ENCODE peak calls at places on chromosomes 13 and 19, in six cellular contexts. G, A, B, T, R and J are unnamed samples.

GRCh38 chr13:97512732-97513131 is 78.8 kb downstream of the RAP2A start:
- DNase-seq in R (no peak), A (no peak), G (no peak), B (no peak), T (no peak), J (no peak)

GRCh38 chr19:5823579-5824281 is 15.8 kb downstream of the FUT6 start:
- DNase-seq in R (no peak), A (peak; percentile 54), B (peak; percentile 71), G (peak; percentile 66), T (peak; percentile 28), J (no peak)

GRCh38 chr19:10228925-10229324 is 2.2 kb downstream of the S1PR2 start:
- DNase-seq in G (peak; percentile 53), R (no peak), T (no peak), B (no peak), A (no peak), J (no peak)

GRCh38 chr13:21637296-21637695 is 33.3 kb upstream of the MICU2 start:
- DNase-seq in B (peak; percentile 82), G (peak; percentile 66), R (no peak), A (peak; percentile 86), T (peak; percentile 89), J (no peak)

GRCh38 chr13:100131863-100132574 is 43.1 kb downstream of the PCCA start:
- DNase-seq in G (peak; percentile 63), A (no peak), R (no peak), B (no peak), T (no peak), J (no peak)

GRCh38 chr19:18424890-18425514 is 5.8 kb downstream of the SSBP4 start:
- DNase-seq in B (no peak), T (no peak), G (no peak), A (no peak), R (no peak), J (no peak)

GRCh38 chr19:24086974-24087595 is at the start of gene ZNF254:
- DNase-seq in R (peak; percentile 95), B (peak; percentile 89), A (peak; percentile 89), G (peak; percentile 98), T (peak; percentile 97), J (peak; percentile 77)

GRCh38 chr19:21328402-21328801 is 808 bp downstream of the ZNF708 start:
- DNase-seq in T (no peak), B (no peak), G (no peak), R (no peak), A (no peak), J (no peak)

GRCh38 chr19:1243768-1244692 is 2.5 kb downstream of the ATP5F1D start:
- DNase-seq in G (peak; percentile 84), R (peak; percentile 94), T (peak; percentile 93), A (peak; percentile 91), B (peak; percentile 91), J (no peak)

GRCh38 chr19:2478324-2478755 is 2.4 kb downstream of the GADD45B start:
- DNase-seq in A (peak; percentile 83), T (peak; percentile 83), B (peak; percentile 82), G (peak; percentile 74), R (peak; percentile 93), J (peak; percentile 62)

GRCh38 chr13:110113284-110113764 is 193.6 kb downstream of the COL4A1 start:
- DNase-seq in A (no peak), B (no peak), R (no peak), T (no peak), G (peak; percentile 24), J (no peak)

GRCh38 chr19:47071731-47072130 is 23.3 kb upstream of the TMEM160 start:
- DNase-seq in A (no peak), R (no peak), B (no peak), T (no peak), G (no peak), J (no peak)

GRCh38 chr19:17948967-17949930 is 16.4 kb downstream of the CCDC124 start:
- DNase-seq in T (no peak), G (no peak), B (no peak), A (no peak), R (no peak), J (no peak)

GRCh38 chr19:50516456-50516855 is 2.7 kb upstream of the ASPDH start:
- DNase-seq in G (no peak), R (peak; percentile 44), A (no peak), T (no peak), B (no peak), J (no peak)

GRCh38 chr19:32891609-32892008 is 22.0 kb upstream of the SLC7A9 start:
- DNase-seq in G (no peak), T (no peak), R (no peak), B (no peak), A (no peak), J (no peak)

GRCh38 chr19:42191855-42192254 is 25.6 kb downstream of the DEDD2 start:
- DNase-seq in B (peak; percentile 61), G (peak; percentile 87), R (no peak), A (peak; percentile 84), T (peak; percentile 81), J (no peak)

GRCh38 chr19:763181-763580 is 12.3 kb downstream of the MISP start:
- DNase-seq in T (no peak), R (no peak), B (no peak), G (no peak), A (no peak), J (no peak)

GRCh38 chr13:40233731-40234195 is 432.7 kb downstream of the FOXO1 start:
- DNase-seq in T (no peak), R (no peak), B (no peak), G (no peak), A (no peak), J (no peak)

GRCh38 chr13:40232321-40232720 is 434.1 kb downstream of the FOXO1 start:
- DNase-seq in A (no peak), G (no peak), B (no peak), R (no peak), T (no peak), J (no peak)

GRCh38 chr13:40238761-40239160 is 427.7 kb downstream of the FOXO1 start:
- DNase-seq in G (no peak), R (no peak), B (no peak), A (no peak), T (no peak), J (no peak)

GRCh38 chr13:40236566-40237168 is 429.8 kb downstream of the FOXO1 start:
- DNase-seq in A (no peak), B (no peak), T (no peak), G (no peak), R (peak; percentile 84), J (peak; percentile 59)

GRCh38 chr13:40235160-40235796 is 431.2 kb downstream of the FOXO1 start:
- DNase-seq in R (no peak), B (no peak), G (no peak), T (no peak), A (no peak), J (no peak)
- H3K4me1 ChIP-seq in R (peaks cover 75% of the 10 kb centered on the region), B (peaks cover 4% of the 10 kb centered on the region), G (peaks cover 9% of the 10 kb centered on the region), T (peaks cover 4% of the 10 kb centered on the region), A (no peaks in the 10 kb centered on the region), J (no peaks in the 10 kb centered on the region)

DNA sequence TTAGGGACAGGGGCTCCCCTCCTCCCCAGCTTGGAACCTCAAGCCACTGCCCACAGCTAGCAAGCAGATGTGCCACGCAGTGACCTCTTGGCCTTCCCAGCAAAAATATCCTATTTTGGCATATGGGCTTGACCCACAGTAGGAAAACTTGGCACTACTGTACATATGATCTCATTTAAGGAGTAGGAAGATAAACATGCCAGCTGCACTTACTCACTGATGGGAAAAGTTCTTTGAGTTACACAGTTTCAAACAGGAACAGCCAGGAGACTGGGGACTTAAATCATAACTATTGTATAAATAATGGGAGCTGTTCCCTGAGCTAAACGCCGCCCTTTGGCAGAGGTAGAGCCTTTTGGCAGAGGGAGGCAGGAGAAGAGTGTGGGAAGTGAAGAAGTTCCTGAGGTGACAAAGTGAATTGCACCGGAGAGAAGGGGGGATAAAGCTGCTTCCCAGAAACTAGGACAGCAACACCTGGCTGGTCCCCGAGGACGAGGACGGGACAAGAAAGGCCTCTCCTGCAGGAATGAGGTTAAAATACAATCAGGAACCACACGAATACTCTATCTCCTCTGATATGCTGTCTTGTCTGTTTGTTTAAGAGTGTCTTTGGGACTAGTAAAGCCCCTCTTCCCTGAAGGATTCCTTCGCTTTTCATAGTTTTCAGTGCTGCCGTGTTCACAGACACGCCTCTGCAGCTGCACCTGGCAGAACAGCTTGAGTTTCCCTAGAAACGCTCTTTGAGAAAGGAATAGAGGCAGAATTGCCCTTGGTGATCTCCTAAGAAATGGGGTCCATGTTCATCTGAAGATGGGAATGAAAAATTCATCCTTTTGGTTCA is 5.9 kb downstream of the SACS start:
- DNase-seq in R (no peak), T (no peak), G (peak; percentile 79), B (peak; percentile 43), A (peak; percentile 33), J (no peak)
- TF ChIP-seq EP300 in R (no peak), T (no peak), G (peak; percentile 17), B (peak; percentile 72), A (peak; percentile 34), J (no peak)

GRCh38 chr13:42651936-42652641 is 78.1 kb downstream of the TNFSF11 start:
- DNase-seq in R (no peak), T (no peak), B (no peak), G (no peak), A (no peak), J (no peak)

GRCh38 chr13:42652642-42653415 is 78.9 kb downstream of the TNFSF11 start:
- DNase-seq in B (no peak), A (no peak), T (no peak), R (no peak), G (no peak), J (no peak)

GRCh38 chr13:42649761-42650289 is 75.9 kb downstream of the TNFSF11 start:
- DNase-seq in G (no peak), T (no peak), R (no peak), A (no peak), B (no peak), J (no peak)

GRCh38 chr13:42653694-42654093 is 79.7 kb downstream of the TNFSF11 start:
- DNase-seq in G (no peak), B (no peak), R (no peak), A (no peak), T (no peak), J (no peak)

DNA sequence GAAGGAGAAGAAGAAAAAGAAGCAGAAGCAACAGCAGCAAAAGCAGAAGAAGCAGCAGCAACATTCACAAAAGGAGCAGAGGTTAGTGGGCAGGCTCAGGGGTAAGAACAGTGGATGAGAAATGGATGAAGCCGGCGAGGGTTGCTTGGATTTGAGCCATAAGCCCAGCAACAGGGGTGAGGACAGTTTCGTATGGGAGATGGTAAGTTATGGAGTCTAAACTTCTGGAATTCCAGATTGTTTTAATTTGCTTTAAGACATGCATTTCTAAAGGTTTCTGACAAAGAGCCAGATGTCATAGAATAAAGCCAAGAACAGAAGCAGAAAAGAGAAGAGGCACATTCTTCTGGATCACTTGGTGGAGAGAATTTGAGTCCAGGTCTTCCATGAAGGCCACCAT is 76.5 kb downstream of the TNFSF11 start:
- DNase-seq in R (no peak), B (no peak), G (no peak), T (no peak), A (no peak), J (no peak)
- H3K4me1 ChIP-seq in R (no peaks in the 10 kb centered on the region), B (no peaks in the 10 kb centered on the region), G (no peaks in the 10 kb centered on the region), T (no peaks in the 10 kb centered on the region), A (no peaks in the 10 kb centered on the region), J (no peaks in the 10 kb centered on the region)

GRCh38 chr19:43902399-43902798 is 32.7 kb downstream of the ZNF45 start:
- DNase-seq in R (no peak), B (no peak), T (no peak), A (no peak), G (no peak), J (no peak)

GRCh38 chr19:43910884-43911283 is 24.2 kb downstream of the ZNF45 start:
- DNase-seq in T (no peak), B (no peak), A (no peak), G (no peak), R (no peak), J (no peak)

GRCh38 chr19:43905897-43906296 is 29.2 kb downstream of the ZNF45 start:
- DNase-seq in B (no peak), G (no peak), A (no peak), T (no peak), R (no peak), J (no peak)

GRCh38 chr19:43908659-43909058 is 26.4 kb downstream of the ZNF45 start:
- DNase-seq in T (no peak), G (no peak), A (no peak), B (no peak), R (no peak), J (no peak)

GRCh38 chr19:43906774-43907173 is 28.3 kb downstream of the ZNF45 start:
- DNase-seq in R (no peak), A (no peak), B (no peak), G (no peak), T (no peak), J (no peak)
- TF ChIP-seq EP300 in R (no peak), A (no peak), B (no peak), G (no peak), T (no peak), J (no peak)